ENCODE peak calls at places on chromosomes 13 and 19, in five cellular contexts. T, D, X, A and O are unnamed samples.

GRCh38 chr13:94620286-94620896 is 18.7 kb downstream of the GPR180 start:
- DNase-seq in T (no peak), X (no peak), A (no peak), D (no peak), O (no peak)

GRCh38 chr13:108227651-108228272 is 9.6 kb downstream of the ABHD13 start:
- DNase-seq in T (no peak), X (no peak), D (no peak), A (no peak), O (no peak)

GRCh38 chr13:28636078-28636477 is 22.9 kb upstream of the POMP start:
- DNase-seq in X (no peak), A (no peak), T (peak; percentile 82), D (no peak), O (no peak)

GRCh38 chr19:366951-367350 is 22.4 kb upstream of the MIER2 start:
- DNase-seq in T (no peak), D (no peak), X (no peak), A (no peak), O (no peak)

GRCh38 chr19:19599190-19599535 is 19.3 kb downstream of the PBX4 start:
- DNase-seq in X (no peak), A (no peak), T (no peak), D (no peak), O (no peak)

GRCh38 chr13:27372896-27373295 is 51.5 kb upstream of the GTF3A start:
- DNase-seq in X (no peak), T (no peak), A (no peak), D (peak; percentile 77), O (peak; percentile 91)

GRCh38 chr19:36213793-36214387 is 575 bp downstream of the ZNF565 start:
- DNase-seq in D (no peak), X (no peak), A (no peak), T (no peak), O (no peak)

GRCh38 chr13:96020155-96020575 is 33.0 kb downstream of the UGGT2 start:
- DNase-seq in D (peak; percentile 58), X (no peak), A (no peak), T (peak; percentile 20), O (no peak)

GRCh38 chr13:29676535-29676934 is 81.0 kb upstream of the SLC7A1 start:
- DNase-seq in X (no peak), D (no peak), A (no peak), T (peak; percentile 56), O (no peak)

GRCh38 chr13:101424381-101425155 is 8.3 kb upstream of the NALCN start:
- DNase-seq in A (no peak), T (no peak), D (no peak), X (no peak), O (no peak)

GRCh38 chr19:35487821-35488220 is 2.4 kb downstream of the KRTDAP start:
- DNase-seq in D (no peak), X (no peak), A (no peak), T (no peak), O (no peak)

GRCh38 chr13:31046711-31047279 is 114.3 kb downstream of the TEX26 start:
- DNase-seq in X (no peak), T (no peak), D (peak; percentile 98), A (no peak), O (no peak)

GRCh38 chr13:68176486-68176885 is 946.4 kb upstream of the PCDH9 start:
- DNase-seq in D (no peak), A (no peak), X (no peak), T (no peak), O (no peak)

GRCh38 chr13:42577538-42577937 is 3.6 kb downstream of the TNFSF11 start:
- DNase-seq in X (no peak), A (no peak), T (no peak), D (no peak), O (no peak)

GRCh38 chr13:113647351-113648217 is 10.4 kb downstream of the ATP4B start:
- DNase-seq in D (peak; percentile 71), X (no peak), A (no peak), T (peak; percentile 21), O (peak; percentile 99)

GRCh38 chr19:51107406-51108065 is 673 bp downstream of the CTU1 start:
- DNase-seq in A (no peak), D (no peak), X (no peak), T (no peak), O (no peak)

GRCh38 chr13:40515702-40516101 is 150.7 kb downstream of the FOXO1 start:
- DNase-seq in A (no peak), T (no peak), X (no peak), D (no peak), O (no peak)

GRCh38 chr13:94454906-94455305 is 24.6 kb downstream of the DCT start:
- DNase-seq in X (peak; percentile 21), D (no peak), A (no peak), T (no peak), O (no peak)

GRCh38 chr13:32135655-32136054 is 104.1 kb downstream of the FRY start:
- DNase-seq in A (no peak), D (no peak), T (peak; percentile 53), X (no peak), O (no peak)

GRCh38 chr13:36530050-36530789 is 97.9 kb downstream of the CCNA1 start:
- DNase-seq in D (no peak), A (no peak), T (no peak), X (peak; percentile 82), O (no peak)

GRCh38 chr13:109166807-109167206 is 537.4 kb downstream of the MYO16 start:
- DNase-seq in X (peak; percentile 66), A (no peak), D (no peak), T (no peak), O (no peak)

GRCh38 chr13:99585609-99586008 is 84.3 kb downstream of the TM9SF2 start:
- DNase-seq in X (no peak), D (no peak), A (no peak), T (no peak), O (no peak)

GRCh38 chr13:70043685-70044084 is 63.9 kb upstream of the ATXN8OS start:
- DNase-seq in A (no peak), T (no peak), X (no peak), D (no peak), O (no peak)

GRCh38 chr19:31185261-31185660 is 164.0 kb downstream of the TSHZ3 start:
- DNase-seq in X (peak; percentile 79), A (no peak), D (no peak), T (no peak), O (no peak)

GRCh38 chr19:10086032-10086903 is at the start of gene SHFL:
- DNase-seq in X (no peak), T (no peak), D (no peak), A (peak; percentile 75), O (peak; percentile 66)

GRCh38 chr19:35518313-35518712 is 4.9 kb upstream of the DMKN start:
- DNase-seq in T (peak; percentile 87), D (no peak), A (no peak), X (no peak), O (no peak)

GRCh38 chr19:56066152-56067023 is 54.7 kb downstream of the ZNF787 start:
- DNase-seq in X (no peak), D (no peak), T (no peak), A (peak; percentile 38), O (peak; percentile 92)

GRCh38 chr19:58409010-58409790 is 751 bp downstream of the ZNF584 start:
- DNase-seq in T (no peak), A (no peak), D (no peak), X (no peak), O (no peak)

GRCh38 chr19:38989066-38989605 is 13.6 kb upstream of the FBXO17 start:
- DNase-seq in D (peak; percentile 48), A (no peak), X (no peak), T (no peak), O (no peak)

GRCh38 chr19:18346091-18346490 is 5.7 kb downstream of the PGPEP1 start:
- DNase-seq in X (no peak), A (no peak), T (no peak), D (no peak), O (no peak)

GRCh38 chr19:4175669-4175931 is 6.8 kb downstream of the SIRT6 start:
- DNase-seq in T (no peak), D (no peak), X (no peak), A (no peak), O (no peak)

GRCh38 chr19:35184884-35185283 is 30.3 kb downstream of the FXYD5 start:
- DNase-seq in X (no peak), A (no peak), T (no peak), D (no peak), O (no peak)